ENCODE peak calls at places on chromosomes 7 and 10, in six cellular contexts. U, D, A, L, B and J are unnamed samples.

GRCh38 chr10:129780158-129780557 is 183.9 kb downstream of the EBF3 start:
- DNase-seq in U (no peak), D (no peak), A (no peak), L (no peak), B (no peak), J (no peak)

GRCh38 chr10:121994429-121994881 is 5.5 kb downstream of the TACC2 start:
- DNase-seq in U (no peak), D (no peak), A (peak), L (no peak), B (peak), J (peak)

GRCh38 chr7:45048748-45049147 is 40.0 kb downstream of the NACAD start:
- DNase-seq in U (no peak), D (no peak), A (no peak), L (no peak), B (no peak), J (no peak)

GRCh38 chr10:110496553-110497437 is 912 bp upstream of the DUSP5 start:
- DNase-seq in U (no peak), D (peak), A (no peak), L (peak), B (no peak), J (no peak)

GRCh38 chr7:114720725-114721124 is 201.2 kb upstream of the MDFIC start:
- DNase-seq in U (no peak), D (peak), A (no peak), L (no peak), B (no peak), J (no peak)

GRCh38 chr7:35465791-35466336 is 212.0 kb upstream of the TBX20 start:
- DNase-seq in U (no peak), D (no peak), A (no peak), L (no peak), B (peak), J (no peak)

GRCh38 chr7:87202208-87202607 is 17.3 kb downstream of the TMEM243 start:
- DNase-seq in U (no peak), D (no peak), A (no peak), L (no peak), B (no peak), J (no peak)

GRCh38 chr10:76155961-76156360 is 724.5 kb downstream of the LRMDA start:
- DNase-seq in U (no peak), D (no peak), A (no peak), L (no peak), B (no peak), J (no peak)

GRCh38 chr10:24989867-24990266 is 26.1 kb downstream of the ENKUR start:
- DNase-seq in U (no peak), D (peak), A (no peak), L (peak), B (no peak), J (no peak)

GRCh38 chr10:103835121-103836045 is 20.0 kb downstream of the SH3PXD2A start:
- DNase-seq in U (peak), D (peak), A (peak), L (peak), B (peak), J (no peak)

DNA sequence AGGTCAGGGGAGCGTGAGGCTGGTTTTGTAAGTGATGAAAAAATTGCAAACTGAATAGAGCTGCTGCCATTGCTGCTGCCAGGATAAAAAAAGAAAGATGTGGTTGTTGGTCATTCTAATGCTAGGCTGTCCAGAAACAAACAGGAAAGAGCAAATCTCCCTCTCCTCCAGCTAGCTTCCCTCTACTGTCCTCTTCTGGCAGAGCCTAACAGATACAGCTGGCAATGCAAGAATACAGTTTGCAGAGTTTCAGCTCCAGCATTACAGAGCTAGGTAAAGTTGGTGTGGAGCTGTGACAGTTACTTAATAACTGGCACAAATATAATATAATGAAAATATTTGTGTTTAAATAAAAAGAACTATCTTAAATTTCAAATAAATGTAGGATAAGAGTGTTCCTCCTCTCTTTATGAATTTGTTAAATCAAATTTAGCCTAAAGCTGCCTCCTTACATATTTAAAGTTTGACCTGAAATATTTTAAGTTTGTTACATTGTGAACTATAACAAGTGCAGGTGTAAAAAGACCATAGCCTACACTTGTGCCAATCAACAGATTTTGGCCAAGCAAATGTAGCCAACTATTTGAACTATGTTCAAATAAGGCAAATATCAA is 407.7 kb downstream of the SH2D4B start:
- DNase-seq in U (no peak), D (no peak), A (no peak), L (peak), B (no peak), J (no peak)
- TF ChIP-seq CTCF in U (peak), D (no peak), A (peak), L (peak), B (peak), J (peak)

GRCh38 chr7:133207687-133208086 is 45.2 kb upstream of the EXOC4 start:
- DNase-seq in U (no peak), D (peak), A (no peak), L (peak), B (no peak), J (no peak)
- TF ChIP-seq CTCF in U (no peak), D (peak), A (peak), L (peak), B (no peak), J (no peak)

DNA sequence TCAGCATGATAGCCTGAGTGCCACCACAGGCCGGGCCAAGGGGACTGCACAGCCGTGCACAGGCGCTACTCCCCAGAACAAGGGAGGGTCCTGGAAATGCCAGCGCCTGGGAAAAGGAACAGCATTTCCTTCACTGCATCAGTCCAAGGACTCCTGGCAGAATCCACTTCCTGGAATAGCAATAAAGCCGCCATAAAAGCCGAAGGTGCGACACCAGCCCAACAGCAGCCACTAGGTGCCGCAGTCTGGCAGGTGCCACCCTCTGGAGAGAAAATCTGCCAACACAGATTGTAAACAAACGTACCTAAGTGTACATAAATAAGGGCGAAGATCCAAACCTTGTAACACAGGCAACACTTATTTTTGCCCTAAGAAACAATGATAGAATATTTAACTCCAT is 22.3 kb downstream of the VOPP1 start:
- DNase-seq in U (no peak), D (no peak), A (no peak), L (no peak), B (no peak), J (no peak)
- TF ChIP-seq CTCF in U (no peak), D (no peak), A (peak), L (no peak), B (no peak), J (no peak)

GRCh38 chr10:62244785-62245595 is 23.7 kb downstream of the RTKN2 start:
- DNase-seq in U (no peak), D (peak), A (no peak), L (peak), B (no peak), J (no peak)

GRCh38 chr10:62249974-62250373 is 18.7 kb downstream of the RTKN2 start:
- DNase-seq in U (no peak), D (no peak), A (no peak), L (no peak), B (no peak), J (no peak)

GRCh38 chr10:62250594-62251198 is 17.9 kb downstream of the RTKN2 start:
- DNase-seq in U (no peak), D (peak), A (no peak), L (peak), B (no peak), J (no peak)

GRCh38 chr10:62252051-62252450 is 16.6 kb downstream of the RTKN2 start:
- DNase-seq in U (no peak), D (no peak), A (no peak), L (no peak), B (no peak), J (no peak)

DNA sequence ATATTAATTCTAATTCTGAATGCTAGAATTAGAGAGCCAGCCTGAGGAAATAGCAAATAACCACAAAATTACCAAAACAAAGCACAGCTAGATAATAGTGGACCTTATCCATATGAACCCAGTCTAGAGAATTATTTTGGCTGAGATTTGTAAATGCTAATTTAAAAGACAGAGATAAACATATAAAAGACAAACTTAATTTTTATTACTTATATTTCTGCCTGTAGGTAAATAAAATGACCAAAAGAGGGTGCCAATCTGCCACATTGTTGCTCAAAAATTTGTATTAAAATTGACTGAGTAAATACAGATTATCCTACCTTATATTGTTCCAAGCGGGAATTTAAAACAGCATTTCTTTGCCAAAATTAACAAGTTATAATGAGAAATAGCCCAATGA is 20.2 kb downstream of the RTKN2 start:
- DNase-seq in U (no peak), D (peak), A (no peak), L (no peak), B (no peak), J (no peak)
- TF ChIP-seq CTCF in U (no peak), D (peak), A (no peak), L (peak), B (no peak), J (peak)

GRCh38 chr7:106050002-106050742 is 61.9 kb downstream of the SYPL1 start:
- DNase-seq in U (no peak), D (peak), A (no peak), L (peak), B (no peak), J (no peak)
- TF ChIP-seq CTCF in U (peak), D (peak), A (no peak), L (no peak), B (no peak), J (no peak)

GRCh38 chr10:31875608-31876007 is 53.0 kb downstream of the ARHGAP12 start:
- DNase-seq in U (no peak), D (no peak), A (no peak), L (no peak), B (no peak), J (no peak)
- TF ChIP-seq CTCF in U (no peak), D (no peak), A (no peak), L (no peak), B (no peak), J (no peak)